ENCODE peak calls at places on chromosome 2, in six cellular contexts. X is body of pancreas, L is HL-60, P is heart right ventricle, N is spleen, R is colonic mucosa. V is an unnamed sample. For H3K27me3, the result is how much of the 10 kb centered on the place peaks cover.

GRCh38 chr2:147311058-147311429 is 533.8 kb upstream of the ACVR2A start:
- DNase-seq in X (no peak), L (no peak), N (no peak), R (peak), P (no peak), V (no peak)

GRCh38 chr2:241211276-241211675 is 22.8 kb downstream of the ANO7 start:
- DNase-seq in R (no peak), P (no peak), X (no peak), L (no peak), N (no peak), V (no peak)

GRCh38 chr2:199932312-199932855 is 21.3 kb downstream of the C2orf69 start:
- DNase-seq in L (no peak), R (no peak), N (no peak), P (no peak), X (no peak), V (no peak)

GRCh38 chr2:241867776-241868420 is 1.6 kb upstream of the RTP5 start:
- DNase-seq in N (no peak), L (no peak), R (no peak), X (peak), P (no peak), V (peak)

GRCh38 chr2:79660552-79660951 is 147.7 kb downstream of the CTNNA2 start:
- DNase-seq in L (no peak), R (no peak), N (no peak), P (no peak), X (no peak), V (no peak)

GRCh38 chr2:176473177-176473576 is 203.9 kb downstream of the MTX2 start:
- DNase-seq in P (peak), N (no peak), R (no peak), L (no peak), X (no peak), V (no peak)

GRCh38 chr2:107278672-107279071 is 392.7 kb upstream of the ST6GAL2 start:
- DNase-seq in L (no peak), R (no peak), N (no peak), P (no peak), X (no peak), V (no peak)

GRCh38 chr2:195879153-195879552 is 189.5 kb downstream of the DNAH7 start:
- DNase-seq in X (no peak), P (no peak), R (no peak), L (no peak), N (no peak), V (no peak)

GRCh38 chr2:217510790-217511291 is 492.0 kb downstream of the TNS1 start:
- DNase-seq in L (peak), N (no peak), X (peak), P (peak), R (peak), V (no peak)

GRCh38 chr2:69026026-69026425 is 13.0 kb downstream of the ANTXR1 start:
- DNase-seq in N (no peak), P (peak), L (peak), X (peak), R (peak), V (no peak)

GRCh38 chr2:69612707-69613106 is 30.8 kb downstream of the AAK1 start:
- DNase-seq in L (no peak), R (no peak), N (no peak), X (no peak), P (no peak), V (no peak)

GRCh38 chr2:58796239-58796638 is 555.1 kb upstream of the FANCL start:
- DNase-seq in R (no peak), L (no peak), P (no peak), X (no peak), N (no peak), V (no peak)

GRCh38 chr2:237727363-237727762 is 71.2 kb upstream of the RBM44 start:
- DNase-seq in N (no peak), L (no peak), R (peak), X (no peak), P (no peak), V (no peak)

GRCh38 chr2:223873672-223874071 is 36.3 kb upstream of the AP1S3 start:
- DNase-seq in X (no peak), P (no peak), L (no peak), R (no peak), N (no peak), V (no peak)

GRCh38 chr2:127153691-127154158 is 46.8 kb upstream of the BIN1 start:
- DNase-seq in X (no peak), P (no peak), N (no peak), L (no peak), R (no peak), V (no peak)
- TF ChIP-seq CTCF in X (no peak), P (no peak), N (no peak), L (no peak), R (no peak), V (no peak)

DNA sequence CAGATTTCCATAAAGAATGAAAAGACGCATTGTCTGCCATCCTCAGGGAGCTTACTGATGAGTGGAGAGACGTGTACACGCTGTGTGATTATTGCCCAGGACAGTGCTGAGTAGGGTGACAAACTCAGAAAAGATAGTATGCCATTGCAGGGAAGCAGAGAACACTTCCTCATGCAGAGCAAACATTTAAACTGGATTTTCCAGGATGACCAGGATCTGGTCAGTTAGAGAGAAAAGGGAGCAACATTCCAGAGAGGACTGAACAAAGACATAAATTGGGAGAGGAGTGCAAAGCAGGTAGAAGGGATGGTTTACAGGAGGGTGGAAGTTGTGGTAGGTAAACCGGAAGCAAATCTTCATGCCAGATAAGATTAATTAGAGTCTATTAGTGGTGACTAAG is 2.3 kb downstream of the SLC9A2 start:
- DNase-seq in P (no peak), N (no peak), L (no peak), R (no peak), X (no peak), V (no peak)
- H3K27me3 ChIP-seq in P (half or more), N (half or more), L (under half), R (under half), X (under half), V (under half)

GRCh38 chr2:75606851-75607798 is 39.5 kb upstream of the MRPL19 start:
- DNase-seq in P (no peak), R (no peak), L (no peak), X (no peak), N (no peak), V (no peak)

GRCh38 chr2:75603477-75603876 is 42.7 kb upstream of the EVA1A start:
- DNase-seq in X (no peak), N (no peak), L (no peak), R (no peak), P (no peak), V (no peak)

GRCh38 chr2:75607988-75608683 is 38.4 kb upstream of the MRPL19 start:
- DNase-seq in N (no peak), R (no peak), P (no peak), L (no peak), X (no peak), V (no peak)

GRCh38 chr2:75604479-75604878 is 42.1 kb upstream of the MRPL19 start:
- DNase-seq in N (no peak), L (no peak), R (no peak), P (no peak), X (no peak), V (no peak)

GRCh38 chr2:75605770-75606535 is 40.6 kb upstream of the MRPL19 start:
- DNase-seq in X (peak), R (no peak), P (no peak), N (no peak), L (no peak), V (no peak)
- TF ChIP-seq CTCF in X (no peak), R (no peak), P (no peak), N (no peak), L (no peak), V (no peak)

GRCh38 chr2:186201371-186201770 is 284.7 kb upstream of the ZC3H15 start:
- DNase-seq in N (no peak), P (no peak), R (no peak), L (no peak), X (no peak), V (no peak)

GRCh38 chr2:186195726-186196125 is 290.3 kb upstream of the ZC3H15 start:
- DNase-seq in L (no peak), R (no peak), N (no peak), P (no peak), X (no peak), V (no peak)

GRCh38 chr2:186197955-186198354 is 288.1 kb upstream of the ZC3H15 start:
- DNase-seq in N (no peak), X (no peak), L (no peak), P (no peak), R (no peak), V (no peak)

GRCh38 chr2:186199029-186199428 is 287.0 kb upstream of the ZC3H15 start:
- DNase-seq in P (no peak), R (no peak), L (no peak), X (no peak), N (no peak), V (no peak)
- H3K27me3 ChIP-seq in P (under half), R (under half), L (under half), X (under half), N (under half), V (under half)

DNA sequence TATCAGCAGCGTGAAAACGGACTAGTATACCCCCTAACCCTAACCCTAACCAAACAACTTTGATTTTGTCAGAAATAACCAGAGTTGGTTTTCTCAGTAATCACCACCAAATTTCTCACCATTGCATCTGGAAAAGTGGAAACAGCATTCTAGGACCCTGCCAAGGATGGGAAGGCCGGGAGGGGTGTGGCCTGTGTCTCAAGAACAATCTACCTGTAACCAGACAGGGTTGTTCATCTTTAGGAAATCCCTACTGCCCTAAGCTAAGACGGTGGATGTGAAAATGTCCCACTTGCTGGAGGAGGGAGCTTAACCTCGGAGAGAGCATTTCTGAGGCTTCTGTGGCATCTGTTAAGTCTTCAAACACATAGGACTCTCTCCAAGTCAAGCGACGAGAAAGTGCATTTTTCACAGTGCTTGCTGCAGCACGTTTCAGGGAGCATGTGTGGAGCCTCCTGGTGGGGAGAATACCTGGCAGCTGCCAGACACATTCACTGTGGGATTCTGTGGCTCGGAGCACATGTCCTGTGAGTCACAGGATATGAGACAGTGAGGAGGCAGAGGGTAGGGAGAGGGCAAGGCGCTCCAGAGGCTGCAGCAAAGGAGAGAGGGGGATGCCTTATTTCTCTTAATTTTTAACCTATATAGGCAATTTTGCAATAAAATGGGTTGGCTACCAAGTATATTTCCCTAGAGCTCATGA is 207.5 kb downstream of the SPP2 start:
- DNase-seq in R (peak), P (peak), N (peak), L (no peak), X (peak), V (no peak)
- TF ChIP-seq CTCF in R (peak), P (peak), N (peak), L (no peak), X (peak), V (no peak)

GRCh38 chr2:26849056-26850001 is 1.4 kb downstream of the DPYSL5 start:
- DNase-seq in N (no peak), L (no peak), X (no peak), R (no peak), P (no peak), V (no peak)
- H3K27me3 ChIP-seq in N (half or more), L (half or more), X (under half), R (half or more), P (half or more), V (half or more)

DNA sequence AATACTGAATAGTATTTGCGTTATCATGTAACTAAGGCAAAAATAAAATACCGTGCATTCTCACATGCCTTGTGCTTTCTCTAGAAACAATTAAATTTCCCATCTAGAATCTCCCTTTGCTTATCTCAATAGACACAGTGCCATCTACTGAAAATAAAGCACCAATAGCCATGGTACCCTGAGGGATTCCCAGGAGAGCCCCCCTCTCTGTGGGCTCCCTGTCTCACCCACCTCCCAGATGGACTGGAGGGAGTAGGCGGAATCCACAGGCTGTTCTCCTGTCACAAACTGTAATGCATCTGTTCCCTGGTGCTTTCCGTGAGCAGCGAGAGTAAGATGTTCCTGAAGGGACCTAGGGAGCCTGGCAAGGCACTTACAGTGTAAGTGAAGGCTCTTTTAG is 112.4 kb upstream of the UPP2 start:
- DNase-seq in R (no peak), P (no peak), L (no peak), N (no peak), X (no peak), V (no peak)
- TF ChIP-seq CTCF in R (no peak), P (no peak), L (no peak), N (no peak), X (no peak), V (no peak)

DNA sequence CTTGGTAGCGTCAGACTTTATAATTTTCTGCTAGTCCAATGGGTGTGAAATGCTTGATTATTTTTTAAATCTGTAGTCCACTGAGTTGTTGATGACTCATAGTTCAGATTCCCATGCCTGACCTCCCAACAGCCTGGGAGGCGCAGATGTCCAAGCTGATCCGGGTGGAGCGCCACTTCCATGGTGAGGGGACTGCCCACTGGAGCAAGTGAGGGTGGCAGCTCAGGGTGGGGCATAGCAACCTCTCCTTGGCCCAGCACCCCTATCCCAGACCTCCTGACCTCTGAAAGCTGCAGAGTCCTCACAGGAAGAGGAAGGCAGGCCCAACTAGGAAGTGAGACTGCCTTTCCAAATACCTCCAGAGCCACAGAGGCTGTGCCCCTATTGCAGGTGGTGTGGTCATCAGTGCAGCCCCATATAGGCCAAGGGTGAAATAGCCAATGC is 4.4 kb downstream of the MAL start:
- DNase-seq in P (no peak), X (no peak), N (no peak), L (no peak), R (no peak), V (no peak)
- H3K27me3 ChIP-seq in P (half or more), X (under half), N (under half), L (under half), R (under half), V (under half)

GRCh38 chr2:86253424-86253823 is 54.2 kb downstream of the MRPL35 start:
- DNase-seq in P (no peak), L (no peak), N (no peak), X (no peak), R (no peak), V (no peak)

GRCh38 chr2:86249176-86249842 is 50.1 kb downstream of the MRPL35 start:
- DNase-seq in X (peak), P (no peak), N (no peak), R (no peak), L (no peak), V (no peak)

GRCh38 chr2:86251840-86252266 is 52.6 kb downstream of the MRPL35 start:
- DNase-seq in P (peak), N (no peak), R (no peak), X (peak), L (no peak), V (no peak)

GRCh38 chr2:86254576-86255538 is 55.6 kb downstream of the MRPL35 start:
- DNase-seq in X (peak), P (peak), R (peak), N (no peak), L (no peak), V (no peak)

DNA sequence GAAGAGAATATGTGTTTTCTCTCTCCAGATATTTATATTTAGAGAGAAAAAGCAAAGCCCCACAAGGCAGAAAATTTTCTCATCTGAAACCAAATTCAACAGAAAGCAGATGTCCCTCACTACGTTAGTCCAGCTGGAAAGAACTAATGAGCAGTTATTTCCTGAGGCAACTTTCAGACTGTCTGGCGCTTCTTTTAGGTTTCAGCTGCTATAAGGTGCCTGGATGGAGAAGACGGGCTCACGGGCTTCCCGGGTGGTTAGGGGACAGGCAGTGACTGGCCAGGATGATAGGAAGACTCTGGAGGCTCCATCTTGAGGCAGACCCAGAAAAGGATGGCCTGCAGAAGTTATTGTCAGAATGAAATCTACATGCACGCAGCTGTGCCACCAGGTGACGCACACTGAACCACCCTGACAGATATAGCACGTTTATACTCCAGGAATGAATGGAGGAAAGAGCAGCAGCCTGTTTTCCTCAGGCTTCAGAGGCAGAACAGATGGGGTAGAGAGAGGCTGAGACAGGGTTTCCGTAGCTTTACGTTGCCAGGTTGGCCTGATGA is 50.7 kb downstream of the MRPL35 start:
- DNase-seq in X (no peak), N (no peak), P (no peak), L (no peak), R (peak), V (no peak)
- TF ChIP-seq CTCF in X (no peak), N (no peak), P (no peak), L (no peak), R (peak), V (no peak)

DNA sequence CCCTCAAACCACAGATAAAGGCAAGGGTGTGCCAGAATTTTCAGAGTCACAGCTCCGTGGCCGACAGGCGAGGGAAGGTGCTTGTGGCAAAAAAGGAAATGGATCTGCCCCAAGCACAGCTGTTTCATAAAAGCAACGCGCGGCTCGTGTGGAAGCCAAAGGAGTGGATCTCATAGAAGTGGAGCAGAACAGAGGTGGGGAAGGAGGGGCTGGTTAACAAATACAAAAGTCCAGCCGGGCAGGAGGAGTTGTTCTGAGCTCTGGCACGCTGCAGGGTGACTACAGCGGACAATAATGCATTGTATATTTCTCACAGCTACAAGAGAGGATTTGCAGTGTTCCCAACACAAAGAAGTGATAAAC is 72.0 kb downstream of the EDAR start:
- DNase-seq in R (peak), N (peak), P (no peak), X (no peak), L (no peak), V (no peak)
- H3K27me3 ChIP-seq in R (under half), N (under half), P (under half), X (under half), L (under half), V (under half)

V was measured in CD4-positive, alpha-beta T cell.